ENCODE peak calls at places on chromosomes 7 and 10, in five cellular contexts. V is SW480, S is substantia nigra, U is endothelial cell of umbilical vein, M is activated T-helper 1 cell treated with Interleukin-2 at 50 U/mL for 16 hours. E is an unnamed sample.

GRCh38 chr10:79285315-79286185 is 61.7 kb upstream of the PPIF start:
- DNase-seq in U (no peak), S (no peak), V (no peak), M (no peak), E (no peak)

GRCh38 chr7:44280636-44280992 is 44.8 kb downstream of the CAMK2B start:
- DNase-seq in S (no peak), V (no peak), M (no peak), U (no peak), E (no peak)

GRCh38 chr7:150668977-150669376 is 16.5 kb upstream of the GIMAP2 start:
- DNase-seq in M (no peak), S (no peak), U (no peak), V (no peak), E (no peak)

GRCh38 chr10:88271736-88272135 is 311.4 kb downstream of the RNLS start:
- DNase-seq in M (no peak), U (no peak), V (no peak), S (no peak), E (no peak)

GRCh38 chr10:76337641-76338040 is 906.2 kb downstream of the LRMDA start:
- DNase-seq in V (no peak), S (no peak), U (peak), M (no peak), E (no peak)

GRCh38 chr7:29078286-29078685 is 68.1 kb downstream of the CPVL start:
- DNase-seq in S (no peak), U (no peak), M (no peak), V (no peak), E (peak)

GRCh38 chr7:38179719-38180333 is 1.8 kb downstream of the STARD3NL start:
- DNase-seq in S (no peak), U (peak), V (no peak), M (no peak), E (no peak)

GRCh38 chr7:112646787-112647186 is 143.4 kb downstream of the TMEM168 start:
- DNase-seq in U (no peak), M (no peak), S (no peak), V (no peak), E (no peak)

GRCh38 chr10:93874309-93875031 is 19.3 kb upstream of the SLC35G1 start:
- DNase-seq in V (no peak), S (no peak), U (no peak), M (no peak), E (no peak)

GRCh38 chr10:43959854-43960415 is 311.3 kb upstream of the ZNF32 start:
- DNase-seq in S (no peak), V (no peak), U (no peak), M (no peak), E (no peak)

E was measured in SK-MEL-5.